ENCODE peak calls at places on chromosomes 3 and 15, in four cellular contexts. P is right cardiac atrium, A is MM.1S, O is SJSA1. V is an unnamed sample. For H3K4me1, the result is how much of the 10 kb centered on the place peaks cover.

GRCh38 chr3:46422617-46423016 is 15.6 kb downstream of the CCRL2 start:
- DNase-seq in P (no peak), O (no peak), A (no peak), V (no peak)

GRCh38 chr3:50759015-50759414 is 84.3 kb downstream of the DOCK3 start:
- DNase-seq in O (no peak), A (no peak), P (no peak), V (no peak)

GRCh38 chr3:152211655-152212054 is 57.1 kb upstream of the MBNL1 start:
- DNase-seq in A (no peak), P (no peak), O (no peak), V (no peak)

GRCh38 chr15:25849431-25849921 is 13.7 kb downstream of the ATP10A start:
- DNase-seq in A (no peak), P (no peak), O (peak), V (no peak)

GRCh38 chr3:174068035-174068434 is 670.5 kb downstream of the NLGN1 start:
- DNase-seq in O (no peak), P (no peak), A (no peak), V (no peak)

GRCh38 chr3:128416578-128417150 is 50.0 kb downstream of the DNAJB8 start:
- DNase-seq in O (peak), P (peak), A (no peak), V (no peak)

GRCh38 chr3:25693238-25693637 is 28.5 kb upstream of the TOP2B start:
- DNase-seq in O (no peak), P (no peak), A (no peak), V (no peak)

GRCh38 chr15:68717952-68718351 is 102.7 kb downstream of the ANP32A start:
- DNase-seq in O (no peak), A (no peak), P (no peak), V (no peak)

GRCh38 chr3:88005066-88005465 is 53.7 kb downstream of the CGGBP1 start:
- DNase-seq in A (peak), O (no peak), P (no peak), V (no peak)

GRCh38 chr3:190401943-190402342 is 14.0 kb downstream of the CLDN16 start:
- DNase-seq in P (no peak), O (no peak), A (no peak), V (no peak)

GRCh38 chr3:38834110-38834509 is 18.1 kb upstream of the SCN10A start:
- DNase-seq in P (peak), O (peak), A (peak), V (no peak)

GRCh38 chr15:52289629-52290081 is 5.9 kb downstream of the MYO5C start:
- DNase-seq in P (no peak), A (no peak), O (no peak), V (no peak)

GRCh38 chr15:52288051-52288942 is 7.3 kb downstream of the MYO5C start:
- DNase-seq in A (no peak), P (no peak), O (peak), V (peak)

GRCh38 chr15:52290329-52290728 is 5.3 kb downstream of the MYO5C start:
- DNase-seq in A (peak), P (no peak), O (no peak), V (no peak)

GRCh38 chr15:52290800-52291199 is 4.8 kb downstream of the MYO5C start:
- DNase-seq in O (no peak), A (no peak), P (no peak), V (no peak)

DNA sequence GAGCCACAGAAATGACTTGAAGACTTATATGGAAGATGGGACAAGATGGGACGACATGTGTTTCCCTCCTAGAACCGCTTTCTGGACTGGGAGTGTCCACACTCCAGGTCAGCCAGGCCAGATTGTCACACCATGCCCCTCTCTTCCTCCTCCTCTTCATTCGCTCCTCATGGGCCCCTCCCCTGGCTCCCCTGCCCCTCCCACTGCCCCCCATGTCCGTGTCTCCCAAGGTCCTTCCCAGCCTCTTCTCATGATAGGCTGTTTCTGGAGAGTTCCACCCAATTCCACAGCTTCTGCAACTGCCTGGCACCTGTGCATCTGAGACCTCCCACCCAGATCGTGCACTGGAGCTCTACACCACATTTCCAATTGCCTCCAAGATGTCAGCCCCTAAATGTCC is 6.6 kb downstream of the MYO5C start:
- DNase-seq in P (no peak), O (no peak), A (no peak), V (no peak)
- H3K27ac ChIP-seq in P (no peak), O (no peak), A (no peak), V (peak)

DNA sequence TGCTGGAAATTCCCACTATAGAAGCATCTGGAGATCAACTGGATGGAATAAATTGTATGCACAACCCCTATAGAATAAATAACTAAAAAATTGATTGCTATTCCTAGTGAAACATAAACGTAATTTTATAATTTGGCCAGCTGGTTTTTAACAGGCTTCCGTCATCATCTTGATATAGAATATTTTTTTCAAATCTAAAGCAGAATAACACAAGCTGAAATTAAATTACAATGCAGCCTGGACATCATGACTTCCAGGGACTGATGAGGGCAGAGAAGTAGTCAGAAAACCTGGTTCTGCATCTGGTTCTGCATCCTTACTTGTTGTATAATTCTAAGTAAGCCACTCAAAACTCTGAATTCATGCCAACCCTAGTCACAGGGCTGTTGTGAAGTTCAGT is 146.1 kb downstream of the MEX3B start:
- DNase-seq in A (no peak), P (no peak), O (no peak), V (no peak)
- H3K4me1 ChIP-seq in A (under half), P (under half), O (under half), V (under half)

GRCh38 chr3:5202267-5202666 is 14.8 kb downstream of the EDEM1 start:
- DNase-seq in P (no peak), A (no peak), O (no peak), V (no peak)
- H3K27ac ChIP-seq in P (no peak), A (peak), O (no peak), V (no peak)

GRCh38 chr15:89101302-89102191 is 13.3 kb downstream of the ABHD2 start:
- DNase-seq in O (peak), A (no peak), P (peak), V (peak)

GRCh38 chr15:89104172-89104564 is 15.9 kb downstream of the ABHD2 start:
- DNase-seq in P (peak), O (no peak), A (peak), V (no peak)

GRCh38 chr15:89106200-89106599 is 17.9 kb downstream of the ABHD2 start:
- DNase-seq in A (no peak), O (no peak), P (no peak), V (no peak)

GRCh38 chr15:89105147-89105546 is 16.9 kb downstream of the ABHD2 start:
- DNase-seq in P (no peak), A (no peak), O (peak), V (no peak)

GRCh38 chr15:89103481-89104171 is 15.4 kb downstream of the ABHD2 start:
- DNase-seq in A (no peak), O (no peak), P (no peak), V (no peak)
- H3K4me1 ChIP-seq in A (half or more), O (half or more), P (under half), V (half or more)

GRCh38 chr3:150251187-150251592 is 156.9 kb upstream of the TSC22D2 start:
- DNase-seq in O (no peak), A (no peak), P (no peak), V (no peak)

GRCh38 chr3:150248116-150248864 is 159.8 kb upstream of the TSC22D2 start:
- DNase-seq in O (peak), A (peak), P (no peak), V (no peak)

GRCh38 chr3:150249776-150250175 is 158.3 kb upstream of the TSC22D2 start:
- DNase-seq in A (no peak), P (no peak), O (no peak), V (no peak)

GRCh38 chr3:150247456-150247855 is 160.6 kb upstream of the TSC22D2 start:
- DNase-seq in O (no peak), A (no peak), P (no peak), V (no peak)

GRCh38 chr3:150248865-150249360 is 159.2 kb upstream of the TSC22D2 start:
- DNase-seq in O (no peak), A (no peak), P (no peak), V (no peak)
- H3K27ac ChIP-seq in O (peak), A (no peak), P (no peak), V (no peak)

GRCh38 chr3:13025778-13026518 is 47.3 kb downstream of the IQSEC1 start:
- DNase-seq in O (no peak), A (no peak), P (no peak), V (peak)
- H3K4me1 ChIP-seq in O (under half), A (under half), P (under half), V (under half)

GRCh38 chr3:99883693-99884092 is 66.0 kb downstream of the CMSS1 start:
- DNase-seq in A (no peak), P (no peak), O (no peak), V (no peak)
- H3K27ac ChIP-seq in A (no peak), P (no peak), O (no peak), V (no peak)

GRCh38 chr3:56136514-56136913 is 331.8 kb downstream of the ERC2 start:
- DNase-seq in P (no peak), O (no peak), A (no peak), V (no peak)
- H3K4me1 ChIP-seq in P (under half), O (under half), A (under half), V (under half)

DNA sequence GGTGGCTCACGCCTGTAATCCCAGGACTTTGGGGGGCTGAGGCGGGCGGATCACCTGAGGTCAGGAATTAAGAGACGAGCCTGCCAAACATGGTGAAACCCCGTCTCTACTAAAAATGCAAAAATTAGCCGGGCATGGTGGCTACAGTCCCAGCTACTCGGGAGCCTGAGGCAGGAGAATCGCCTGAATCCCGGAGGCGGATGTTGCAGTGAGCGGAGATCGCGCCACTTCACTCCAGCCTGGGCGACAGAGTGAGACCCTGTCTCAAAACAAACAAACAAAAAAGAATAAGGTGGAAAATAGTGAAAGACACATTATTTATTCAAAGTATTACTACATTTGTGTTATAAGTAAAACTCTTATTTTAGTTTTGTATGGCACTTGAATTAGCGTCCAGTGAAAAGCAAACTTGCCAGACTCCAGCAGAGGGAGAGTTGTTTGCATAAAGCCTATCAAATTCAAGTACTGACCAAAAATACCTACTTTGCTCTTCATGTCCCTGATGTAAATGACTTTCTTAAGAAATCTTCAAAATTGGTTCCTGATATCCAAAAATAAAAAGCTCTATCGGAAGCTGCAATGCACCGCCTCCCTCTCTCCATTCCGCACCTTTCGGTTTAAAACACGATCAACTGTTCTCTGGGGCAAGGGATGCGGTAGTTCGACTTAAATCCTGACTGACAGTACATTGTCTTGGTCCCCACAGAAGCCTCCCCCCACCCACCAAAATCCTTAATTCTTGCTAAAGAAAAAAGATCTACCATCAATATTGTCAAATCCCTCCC is 1.2 kb downstream of the TRPM7 start:
- DNase-seq in A (no peak), O (no peak), P (no peak), V (no peak)
- H3K27ac ChIP-seq in A (peak), O (no peak), P (peak), V (peak)

V was measured in upper lobe of right lung.